ENCODE peak calls at places on chromosomes 4 and X, in four cellular contexts. W, S, P and Q are unnamed samples.

GRCh38 chrX:19579485-19579884 is 64.2 kb upstream of the MAP3K15 start:
- DNase-seq in S (no peak), W (no peak), P (no peak), Q (no peak)

GRCh38 chrX:19709812-19710518 is 177.4 kb downstream of the SH3KBP1 start:
- DNase-seq in W (no peak), S (no peak), P (no peak), Q (no peak)

GRCh38 chr4:8440491-8441311 is at the start of the genes ACOX3 and TRMT44:
- DNase-seq in P (peak), S (peak), W (peak), Q (peak)

GRCh38 chrX:18886344-18887161 is 97.4 kb downstream of the PHKA2 start:
- DNase-seq in P (peak), S (peak), W (peak), Q (peak)

GRCh38 chr4:42302348-42302747 is 94.9 kb upstream of the SHISA3 start:
- DNase-seq in P (no peak), W (no peak), S (peak), Q (peak)

GRCh38 chr4:63325140-63325539 is 1084.1 kb downstream of the TECRL start:
- DNase-seq in P (no peak), W (no peak), S (no peak), Q (no peak)

GRCh38 chr4:38371391-38371851 is 292.6 kb upstream of the KLF3 start:
- DNase-seq in P (no peak), W (no peak), S (no peak), Q (no peak)

GRCh38 chrX:13440166-13440565 is 120.3 kb upstream of the ATXN3L start:
- DNase-seq in S (no peak), P (no peak), W (no peak), Q (no peak)

GRCh38 chr4:52369649-52370048 is 289.5 kb downstream of the USP46 start:
- DNase-seq in W (no peak), S (peak), P (no peak), Q (no peak)

GRCh38 chr4:127843704-127844604 is 36.7 kb upstream of the PLK4 start:
- DNase-seq in P (no peak), W (no peak), S (no peak), Q (no peak)

GRCh38 chrX:119482497-119483480 is 14.5 kb downstream of the SLC25A5 start:
- DNase-seq in S (no peak), P (no peak), W (peak), Q (peak)

GRCh38 chr4:123449780-123450179 is 53.2 kb downstream of the SPRY1 start:
- DNase-seq in P (peak), W (no peak), S (peak), Q (no peak)

GRCh38 chrX:43559643-43560042 is 96.5 kb upstream of the MAOA start:
- DNase-seq in W (peak), S (peak), P (no peak), Q (peak)

GRCh38 chrX:40422021-40422420 is 158.7 kb upstream of the ATP6AP2 start:
- DNase-seq in W (no peak), S (no peak), P (no peak), Q (no peak)

GRCh38 chr4:90841676-90842075 is 714.5 kb downstream of the CCSER1 start:
- DNase-seq in W (no peak), S (no peak), P (no peak), Q (no peak)

GRCh38 chr4:8278421-8279287 is 9.1 kb downstream of the HTRA3 start:
- DNase-seq in P (no peak), S (no peak), W (no peak), Q (no peak)

GRCh38 chrX:71666240-71667223 is 814 bp upstream of the LOC101059915 start:
- DNase-seq in W (no peak), P (no peak), S (no peak), Q (no peak)

GRCh38 chrX:37627602-37628001 is 56.1 kb downstream of the LANCL3 start:
- DNase-seq in S (no peak), W (no peak), P (no peak), Q (no peak)

GRCh38 chr4:10117424-10118354 is 1.1 kb upstream of the WDR1 start:
- DNase-seq in P (peak), S (no peak), W (peak), Q (no peak)

GRCh38 chr4:169791527-169792156 is 33.9 kb upstream of the HPF1 start:
- DNase-seq in S (peak), W (peak), P (no peak), Q (peak)

GRCh38 chr4:878796-879729 is 53.1 kb downstream of the GAK start:
- DNase-seq in W (no peak), P (no peak), S (no peak), Q (no peak)

GRCh38 chr4:94454405-94454804 is 2.7 kb downstream of the PDLIM5 start:
- DNase-seq in W (no peak), S (no peak), P (no peak), Q (no peak)

GRCh38 chr4:147830987-147831386 is 99.1 kb downstream of the ARHGAP10 start:
- DNase-seq in P (no peak), W (no peak), S (no peak), Q (no peak)

GRCh38 chrX:48937065-48937907 is 18.5 kb upstream of the PIM2 start:
- DNase-seq in P (peak), S (no peak), W (peak), Q (no peak)

GRCh38 chr4:118141240-118141639 is 107.0 kb downstream of the NDST3 start:
- DNase-seq in P (no peak), W (no peak), S (no peak), Q (no peak)

GRCh38 chr4:113996599-113997177 is 17.2 kb upstream of the ARSJ start:
- DNase-seq in P (no peak), S (no peak), W (no peak), Q (no peak)

GRCh38 chr4:169249214-169249973 is 21.4 kb downstream of the SH3RF1 start:
- DNase-seq in S (peak), P (no peak), W (no peak), Q (no peak)

GRCh38 chrX:137171626-137172025 is 137.8 kb upstream of the GPR101 start:
- DNase-seq in S (no peak), P (no peak), W (no peak), Q (no peak)

GRCh38 chr4:184644553-184645307 is 4.5 kb downstream of the CASP3 start:
- DNase-seq in P (no peak), S (no peak), W (no peak), Q (no peak)

GRCh38 chrX:57232658-57233360 is 53.7 kb upstream of the FAAH2 start:
- DNase-seq in P (peak), W (no peak), S (no peak), Q (no peak)

GRCh38 chrX:13473666-13474516 is 95.5 kb upstream of the EGFL6 start:
- DNase-seq in S (no peak), P (peak), W (no peak), Q (no peak)

GRCh38 chr4:2402941-2403340 is 15.5 kb downstream of the ZFYVE28 start:
- DNase-seq in S (no peak), W (no peak), P (no peak), Q (no peak)

GRCh38 chr4:82491251-82491960 is 61.0 kb downstream of the ENOPH1 start:
- DNase-seq in W (no peak), P (no peak), S (no peak), Q (no peak)

GRCh38 chr4:56859841-56860240 is 38.3 kb upstream of the SPINK2 start:
- DNase-seq in W (no peak), P (no peak), S (no peak), Q (no peak)
- TF ChIP-seq SP1 in W (no peak), P (no peak), S (no peak), Q (no peak)

DNA sequence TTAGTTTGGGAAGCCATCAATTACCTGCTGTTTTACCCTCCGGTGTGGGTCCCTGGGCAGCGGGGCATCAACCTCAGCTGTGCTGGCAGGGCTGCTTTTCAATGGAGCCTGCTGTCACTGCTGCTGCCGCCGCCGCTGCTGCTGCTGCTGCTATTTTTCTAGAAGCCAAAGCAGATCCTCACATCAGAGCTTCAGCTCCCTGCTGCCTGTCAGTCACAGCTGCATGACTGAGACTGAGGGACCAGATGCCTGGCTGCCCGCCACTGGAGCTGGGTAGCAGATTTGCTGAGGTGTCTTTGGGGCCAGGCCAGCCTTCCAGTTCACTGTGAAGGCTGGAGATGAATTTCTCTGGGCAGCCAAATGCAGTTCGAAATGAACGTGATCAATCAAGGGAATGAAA is 200.3 kb upstream of the NHS start:
- DNase-seq in S (no peak), W (no peak), P (no peak), Q (no peak)
- TF ChIP-seq SUZ12 in S (no peak), W (no peak), P (no peak), Q (no peak)

DNA sequence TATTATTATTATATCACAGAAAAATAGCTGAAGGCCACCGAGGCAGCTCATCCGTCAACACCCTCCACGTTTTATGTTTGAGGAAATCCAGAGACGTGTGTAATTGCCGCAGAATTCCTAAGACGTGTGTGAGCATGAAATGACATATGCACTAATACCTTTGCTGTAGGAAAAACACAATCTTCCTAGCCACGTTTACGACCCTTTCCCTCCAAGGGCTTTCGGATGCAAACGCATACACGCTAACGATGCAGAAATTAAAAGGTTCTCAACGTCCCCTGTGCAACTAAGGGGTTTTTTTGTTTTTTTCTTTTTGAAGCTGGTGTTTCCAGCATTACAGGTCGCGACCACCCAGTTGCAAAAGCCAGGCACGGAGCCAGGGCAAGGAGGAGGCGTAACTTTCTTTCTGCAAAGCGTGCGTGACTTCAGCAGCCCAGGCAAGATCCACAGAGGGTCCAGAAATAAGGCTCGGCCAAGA is 33.8 kb downstream of the CRLF2 start:
- DNase-seq in S (no peak), W (peak), P (no peak), Q (peak)
- TF ChIP-seq SP1 in S (no peak), W (no peak), P (no peak), Q (no peak)

GRCh38 chrX:107724653-107725052 is 50.9 kb downstream of the TSC22D3 start:
- DNase-seq in W (no peak), P (no peak), S (no peak), Q (no peak)

GRCh38 chrX:107729558-107730297 is 45.9 kb downstream of the TSC22D3 start:
- DNase-seq in P (no peak), S (no peak), W (no peak), Q (no peak)

GRCh38 chrX:107728342-107729099 is 47.1 kb downstream of the TSC22D3 start:
- DNase-seq in S (no peak), P (no peak), W (no peak), Q (no peak)

GRCh38 chrX:107725761-107726555 is 49.6 kb downstream of the TSC22D3 start:
- DNase-seq in S (no peak), P (no peak), W (no peak), Q (no peak)

DNA sequence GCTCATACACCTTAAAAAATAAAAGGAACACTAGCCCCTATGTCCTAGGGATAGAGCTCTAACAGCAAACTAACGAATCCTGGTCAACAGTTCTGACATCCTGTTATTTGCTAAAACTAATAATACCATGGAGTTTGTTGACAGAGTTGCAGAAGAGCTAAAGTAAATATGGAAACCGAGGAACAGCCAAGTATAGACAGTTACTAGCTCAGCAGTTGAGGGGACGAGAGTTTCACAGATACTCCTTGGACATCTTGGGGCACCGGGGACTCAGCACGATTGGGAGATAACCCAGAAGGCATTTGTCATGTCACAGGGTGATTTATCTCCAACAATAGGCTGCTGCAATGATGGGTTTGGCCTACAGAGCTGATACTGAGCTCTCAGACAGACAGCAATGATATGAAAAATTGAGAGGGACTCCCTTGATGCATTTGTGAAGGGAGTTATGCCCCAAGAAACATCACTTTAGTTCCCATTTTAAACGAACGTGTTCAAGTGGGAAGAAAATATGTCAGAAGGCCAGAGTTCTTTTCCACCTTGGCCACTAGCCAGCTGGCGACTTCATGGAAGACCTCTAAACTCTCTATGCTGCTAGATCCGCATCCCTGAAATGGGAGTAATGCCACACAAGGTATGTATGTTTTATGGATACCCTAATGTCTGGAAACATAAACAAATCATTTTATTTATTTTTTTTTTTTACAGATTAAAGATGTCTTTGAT is 48.6 kb downstream of the TSC22D3 start:
- DNase-seq in W (no peak), S (peak), P (no peak), Q (no peak)
- TF ChIP-seq SUZ12 in W (no peak), S (no peak), P (no peak), Q (no peak)

GRCh38 chrX:29297171-29297800 is 710.0 kb downstream of the IL1RAPL1 start:
- DNase-seq in S (no peak), P (no peak), W (no peak), Q (no peak)
- TF ChIP-seq SP1 in S (no peak), P (no peak), W (no peak), Q (no peak)

GRCh38 chr4:161856711-161857326 is 307.0 kb downstream of the FSTL5 start:
- DNase-seq in P (no peak), S (no peak), W (no peak), Q (no peak)
- TF ChIP-seq SUZ12 in P (no peak), S (no peak), W (no peak), Q (no peak)

GRCh38 chr4:171932238-171932637 is 119.0 kb downstream of the GALNTL6 start:
- DNase-seq in S (no peak), W (no peak), P (no peak), Q (no peak)
- TF ChIP-seq SP1 in S (no peak), W (no peak), P (no peak), Q (no peak)

GRCh38 chr4:101035522-101035921 is 311.8 kb downstream of the PPP3CA start:
- DNase-seq in S (no peak), P (no peak), W (no peak), Q (no peak)

GRCh38 chr4:101037249-101037648 is 310.1 kb downstream of the PPP3CA start:
- DNase-seq in P (no peak), W (no peak), S (peak), Q (no peak)

GRCh38 chr4:101031971-101032370 is 315.4 kb downstream of the PPP3CA start:
- DNase-seq in P (no peak), S (no peak), W (peak), Q (no peak)

GRCh38 chr4:101037938-101038413 is 309.4 kb downstream of the PPP3CA start:
- DNase-seq in S (no peak), W (no peak), P (no peak), Q (no peak)

DNA sequence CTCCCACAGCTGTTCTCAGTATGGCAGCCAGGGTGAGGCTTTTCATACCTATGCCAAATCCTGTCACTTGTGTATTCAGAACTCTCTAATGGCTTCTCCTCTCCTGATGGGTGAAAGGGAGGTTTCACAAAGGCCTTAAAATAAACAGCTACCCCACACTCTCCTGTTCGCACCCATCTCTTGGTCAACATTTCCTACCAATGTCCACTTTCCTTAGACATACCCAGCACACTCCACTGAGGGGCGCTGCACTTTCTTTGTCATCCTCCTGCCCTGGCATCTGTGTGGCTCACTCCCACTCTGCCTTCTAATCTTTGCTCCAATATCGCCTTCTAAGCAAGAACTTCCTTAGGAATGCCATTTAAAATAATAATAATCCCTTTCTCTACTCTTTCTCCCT is 313.3 kb downstream of the PPP3CA start:
- DNase-seq in W (no peak), P (no peak), S (no peak), Q (peak)
- TF ChIP-seq SUZ12 in W (no peak), P (no peak), S (no peak), Q (no peak)